ENCODE peak calls at places on chromosome 21, in four cellular contexts. T is BJ, M is A549, A is PC-9. F is an unnamed sample.

GRCh38 chr21:46191257-46191685 is 7.0 kb upstream of the SPATC1L start:
- DNase-seq in M (no peak), T (no peak), A (no peak), F (peak)

GRCh38 chr21:23281917-23282316 is 2283.7 kb downstream of the NCAM2 start:
- DNase-seq in T (no peak), M (no peak), A (no peak), F (no peak)

GRCh38 chr21:39313042-39313456 is 383 bp downstream of the BRWD1 start:
- DNase-seq in M (no peak), T (no peak), A (peak), F (no peak)

GRCh38 chr21:23977971-23978370 is 1629.3 kb downstream of the MRPL39 start:
- DNase-seq in T (no peak), A (no peak), M (no peak), F (no peak)

GRCh38 chr21:17679002-17679600 is 66.4 kb upstream of the BTG3 start:
- DNase-seq in M (peak), A (no peak), T (peak), F (peak)

GRCh38 chr21:44900559-44901251 is 20.0 kb downstream of the ITGB2 start:
- DNase-seq in A (no peak), T (no peak), M (no peak), F (no peak)

GRCh38 chr21:16522512-16522911 is 792.7 kb downstream of the USP25 start:
- DNase-seq in A (no peak), T (peak), M (no peak), F (no peak)

GRCh38 chr21:45262616-45263015 is 25.1 kb downstream of the POFUT2 start:
- DNase-seq in A (no peak), M (no peak), T (no peak), F (no peak)

GRCh38 chr21:29323189-29323588 is 24.5 kb downstream of the BACH1 start:
- DNase-seq in T (no peak), A (no peak), M (no peak), F (no peak)

GRCh38 chr21:29215709-29216108 is 83.0 kb upstream of the BACH1 start:
- DNase-seq in T (peak), M (no peak), A (no peak), F (no peak)

GRCh38 chr21:44449473-44450363 is 5.6 kb upstream of the LRRC3 start:
- DNase-seq in M (no peak), A (no peak), T (no peak), F (no peak)

GRCh38 chr21:45288441-45288841 is 746 bp upstream of the POFUT2 start:
- DNase-seq in M (no peak), T (no peak), A (no peak), F (no peak)

GRCh38 chr21:28798798-28799197 is 193.9 kb downstream of the LTN1 start:
- DNase-seq in T (no peak), M (no peak), A (no peak), F (no peak)

GRCh38 chr21:30072496-30072895 is 94.1 kb downstream of the CLDN17 start:
- DNase-seq in M (peak), T (no peak), A (peak), F (no peak)

GRCh38 chr21:25080161-25080560 is 527.1 kb downstream of the MRPL39 start:
- DNase-seq in A (no peak), M (no peak), T (no peak), F (no peak)

GRCh38 chr21:28832013-28832714 is 160.5 kb downstream of the LTN1 start:
- DNase-seq in T (no peak), A (peak), M (no peak), F (no peak)

GRCh38 chr21:45064091-45064490 is 10.3 kb upstream of the ADARB1 start:
- DNase-seq in T (no peak), M (no peak), A (no peak), F (no peak)

GRCh38 chr21:41361053-41361785 is 608 bp upstream of the MX2 start:
- DNase-seq in T (no peak), A (no peak), M (no peak), F (no peak)

GRCh38 chr21:41359289-41359688 is 2.5 kb upstream of the MX2 start:
- DNase-seq in T (no peak), A (no peak), M (no peak), F (no peak)

GRCh38 chr21:41358193-41359166 is 3.3 kb upstream of the MX2 start:
- DNase-seq in M (no peak), T (no peak), A (no peak), F (no peak)

GRCh38 chr21:41361786-41362604 is at the start of gene MX2:
- DNase-seq in T (peak), M (no peak), A (peak), F (no peak)

DNA sequence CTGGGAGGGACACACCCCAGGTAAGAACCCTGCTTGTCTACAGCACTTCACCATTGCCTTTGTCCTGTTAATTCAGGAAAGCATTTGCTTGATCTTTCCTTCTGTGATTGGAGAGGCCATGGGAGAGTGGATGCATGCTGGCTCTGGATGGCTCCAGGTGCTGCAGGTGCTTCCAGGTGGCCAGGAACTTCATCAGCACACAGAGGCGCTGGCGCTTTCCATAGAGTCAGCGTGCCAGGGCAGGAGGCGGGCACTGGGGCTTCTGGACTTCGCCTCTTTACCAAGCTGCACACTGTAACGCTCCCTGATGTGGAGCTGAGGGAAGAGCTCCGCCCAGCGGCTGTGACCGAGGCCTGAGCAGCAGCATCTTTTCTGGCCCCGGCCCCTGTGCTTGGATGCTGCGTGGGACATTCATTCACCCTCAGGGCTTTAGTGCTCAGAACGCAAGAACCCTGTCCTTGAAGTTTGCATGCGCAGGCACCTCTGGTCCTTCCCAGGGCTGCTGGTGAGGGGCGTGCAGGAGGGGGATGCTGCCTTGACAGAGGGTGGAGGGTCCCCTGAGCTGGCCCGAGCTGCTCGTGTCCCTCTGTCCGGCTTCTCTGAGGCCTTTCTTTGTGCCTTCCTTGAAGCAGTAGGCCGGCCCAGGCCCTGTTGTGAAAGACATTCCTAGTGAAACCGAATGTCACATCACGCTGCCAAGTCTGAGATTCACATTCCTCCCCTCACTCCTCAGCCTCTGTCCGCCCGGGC is 1.6 kb upstream of the MX2 start:
- DNase-seq in M (no peak), T (peak), A (no peak), F (no peak)
- TF ChIP-seq CTCF in M (no peak), T (peak), A (no peak), F (peak)

GRCh38 chr21:43372663-43373386 is 54.1 kb downstream of the SIK1 start:
- DNase-seq in T (no peak), M (no peak), A (peak), F (no peak)
- TF ChIP-seq CTCF in T (no peak), M (no peak), A (no peak), F (no peak)

GRCh38 chr21:38236232-38236631 is 20.6 kb upstream of the KCNJ15 start:
- DNase-seq in A (no peak), T (no peak), M (no peak), F (no peak)
- TF ChIP-seq CTCF in A (no peak), T (peak), M (no peak), F (peak)

DNA sequence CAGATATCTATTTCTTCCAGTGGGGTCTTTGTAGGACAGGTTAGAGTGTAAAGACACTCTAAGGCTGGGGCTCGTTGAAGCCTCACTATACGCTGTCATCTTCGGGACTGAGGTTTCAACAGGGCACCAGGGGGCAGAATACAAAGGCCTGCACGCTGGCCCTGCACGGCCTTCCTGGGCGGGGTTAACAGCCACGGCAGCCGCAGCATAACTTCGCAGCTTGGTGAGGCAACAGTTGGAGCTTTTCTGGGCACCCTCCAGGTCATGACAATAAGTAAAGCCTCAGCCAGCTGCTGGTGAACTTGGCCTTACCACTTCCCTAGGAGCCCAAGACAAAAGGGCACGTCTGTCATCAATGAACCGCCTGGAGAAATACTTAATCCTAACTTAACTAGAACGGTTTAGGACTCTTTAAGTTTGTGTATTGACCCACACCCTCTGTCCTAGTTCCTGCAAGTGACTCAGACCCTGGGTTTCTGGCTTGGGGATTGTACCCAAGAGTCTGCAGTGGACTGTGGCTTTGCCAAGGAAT is 2.3 kb upstream of the RUNX1 start:
- DNase-seq in M (peak), A (peak), T (no peak), F (no peak)
- TF ChIP-seq CTCF in M (peak), A (peak), T (peak), F (peak)

GRCh38 chr21:15520811-15521643 is 208.8 kb upstream of the USP25 start:
- DNase-seq in A (no peak), T (no peak), M (no peak), F (no peak)
- TF ChIP-seq CTCF in A (no peak), T (peak), M (no peak), F (peak)

DNA sequence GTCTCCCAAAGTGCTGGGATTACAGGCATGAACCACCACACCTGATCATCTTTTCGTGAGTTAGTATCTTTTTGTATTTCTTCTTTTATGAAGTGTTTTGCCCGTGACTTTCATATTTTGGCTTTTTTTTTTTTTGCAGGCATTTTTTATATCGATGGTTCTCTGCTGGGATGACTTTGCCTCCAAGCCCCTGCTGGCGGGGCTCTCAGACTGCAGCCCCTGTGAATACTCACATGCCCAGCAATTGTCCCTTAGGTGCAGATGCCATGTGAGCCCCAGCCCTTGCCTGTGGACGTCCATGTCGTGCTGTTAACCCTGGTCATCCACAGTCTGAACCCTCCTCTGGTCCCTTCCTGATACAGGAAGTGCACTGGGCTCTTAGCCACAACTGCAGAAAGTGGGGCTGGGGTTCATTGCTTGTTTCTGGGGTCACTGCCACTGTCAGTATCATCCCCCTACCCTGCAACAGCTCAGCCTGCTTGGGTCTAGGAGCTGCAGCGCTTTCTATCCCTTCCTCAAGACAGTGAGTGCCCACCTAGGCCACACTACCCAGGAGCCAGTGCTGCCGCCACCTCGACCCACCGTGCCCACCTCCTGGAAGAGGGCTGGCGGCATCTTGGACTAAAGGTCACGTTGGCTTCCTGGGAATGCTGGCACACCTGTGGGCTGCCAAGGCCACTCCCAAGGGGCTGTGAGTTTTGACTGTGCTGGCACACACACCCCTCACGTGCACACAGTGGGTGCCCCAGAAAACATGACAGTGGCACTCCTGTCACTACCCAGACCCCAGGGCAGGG is 21.9 kb downstream of the CRYAA start:
- DNase-seq in M (no peak), A (no peak), T (no peak), F (no peak)
- TF ChIP-seq CTCF in M (no peak), A (no peak), T (no peak), F (no peak)

GRCh38 chr21:31862078-31862477 is 10.7 kb upstream of the HUNK start:
- DNase-seq in M (no peak), T (no peak), A (no peak), F (no peak)

GRCh38 chr21:31857096-31857495 is 15.7 kb upstream of the HUNK start:
- DNase-seq in A (no peak), M (no peak), T (no peak), F (no peak)

GRCh38 chr21:31866077-31866511 is 6.7 kb upstream of the HUNK start:
- DNase-seq in T (no peak), M (peak), A (peak), F (no peak)

GRCh38 chr21:31865429-31865970 is 7.3 kb upstream of the HUNK start:
- DNase-seq in A (no peak), T (no peak), M (no peak), F (no peak)

DNA sequence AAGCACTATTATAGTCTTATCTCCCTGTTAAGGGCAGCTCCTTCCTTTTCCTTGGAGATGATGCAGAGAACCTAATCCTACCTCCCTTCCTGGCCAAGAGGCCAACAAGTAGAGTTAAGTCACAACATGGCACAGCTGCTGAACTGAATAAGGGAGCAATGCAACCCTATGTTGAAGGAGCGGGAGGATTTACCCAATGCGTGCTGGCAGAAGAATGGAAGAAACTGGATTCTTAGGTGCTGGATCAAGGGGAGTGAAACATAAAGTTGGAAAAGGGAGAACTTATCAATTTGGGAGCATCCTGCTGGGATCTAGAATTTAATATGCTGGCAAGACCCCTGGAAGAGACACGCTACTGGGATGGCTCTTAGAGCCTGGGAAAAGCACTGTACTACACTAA is 12.0 kb upstream of the HUNK start:
- DNase-seq in M (no peak), A (no peak), T (no peak), F (no peak)
- TF ChIP-seq CTCF in M (no peak), A (no peak), T (no peak), F (no peak)

F was measured in epithelial cell of proximal tubule.